ENCODE peak calls at places on chromosomes 11 and 22, in six cellular contexts. U is brain pericyte, D is GM23338, P is COLO829, I is GM12865, E is NCI-H1105 treated with DMSO at 0.1 percent for 48 hours. C is an unnamed sample.

GRCh38 chr11:34585870-34586654 is 34.8 kb upstream of the EHF start:
- DNase-seq in U (peak), D (peak), P (peak), I (peak), E (peak), C (peak)

GRCh38 chr22:50148991-50149721 is 21.4 kb upstream of the PANX2 start:
- DNase-seq in U (no peak), D (peak), P (peak), I (peak), E (peak), C (peak)

GRCh38 chr22:27875951-27876350 is 43.1 kb downstream of the PITPNB start:
- DNase-seq in U (no peak), D (no peak), P (no peak), I (no peak), E (no peak), C (no peak)

GRCh38 chr11:134126197-134126822 is 57.4 kb downstream of the JAM3 start:
- DNase-seq in U (no peak), D (peak), P (no peak), I (no peak), E (no peak), C (peak)

GRCh38 chr22:44412136-44412731 is 85.8 kb downstream of the RTL6 start:
- DNase-seq in U (no peak), D (no peak), P (no peak), I (no peak), E (no peak), C (no peak)

GRCh38 chr11:61195710-61196109 is 7.6 kb upstream of the PGA3 start:
- DNase-seq in U (no peak), D (no peak), P (no peak), I (no peak), E (no peak), C (peak)

GRCh38 chr22:38080847-38081635 is 2.9 kb downstream of the SLC16A8 start:
- DNase-seq in U (no peak), D (peak), P (no peak), I (no peak), E (peak), C (peak)

GRCh38 chr22:39013923-39014722 is at the start of gene APOBEC3C:
- DNase-seq in U (peak), D (peak), P (peak), I (peak), E (no peak), C (peak)

GRCh38 chr11:60971520-60971919 is at the start of gene CD6:
- DNase-seq in U (no peak), D (no peak), P (no peak), I (peak), E (no peak), C (no peak)

GRCh38 chr11:13210424-13210823 is 67.2 kb upstream of the BMAL1 start:
- DNase-seq in U (peak), D (peak), P (peak), I (peak), E (peak), C (peak)

GRCh38 chr11:76030973-76031590 is 175.2 kb downstream of the WNT11 start:
- DNase-seq in U (no peak), D (peak), P (no peak), I (no peak), E (no peak), C (no peak)